ENCODE peak calls at places on chromosome 5, in ten cellular contexts. R is epithelial cell of esophagus; H is A549; V is neural crest cell; L is activated effector memory CD4-positive, alpha-beta T cell treated with Interleukin-2 at 50 U/mL for 16 hours; S is iris pigment epithelial cell; T is progenitor cell of endocrine pancreas; P is Ammon's horn; U is NCI-H2171 treated with DMSO at 0.1 percent for 48 hours; Y is tibial artery. Q is an unnamed sample.
A peak's percentile ranks its signal among the peaks of the same experiment; 100 is the strongest.

GRCh38 chr5:106292654-106293053 is 1378.1 kb downstream of the EFNA5 start:
- DNase-seq in R (peak; percentile 54), H (no peak), V (no peak), L (no peak), S (peak; percentile 72), T (no peak), P (no peak), U (no peak), Y (no peak), Q (no peak)

GRCh38 chr5:178077751-178078150 is 35.6 kb upstream of the N4BP3 start:
- DNase-seq in R (no peak), H (no peak), V (no peak), L (no peak), S (no peak), T (no peak), P (no peak), U (no peak), Y (no peak), Q (no peak)

GRCh38 chr5:14574124-14574523 is 7.5 kb upstream of the OTULINL start:
- DNase-seq in R (no peak), H (no peak), V (no peak), L (no peak), S (no peak), T (no peak), P (peak; percentile 59), U (no peak), Y (no peak), Q (no peak)

GRCh38 chr5:80054682-80055081 is 19.5 kb downstream of the THBS4 start:
- DNase-seq in R (peak; percentile 89), H (peak; percentile 5), V (no peak), L (no peak), S (peak; percentile 70), T (no peak), P (no peak), U (no peak), Y (no peak), Q (no peak)

GRCh38 chr5:164573397-164573796 is 1068.0 kb downstream of the MAT2B start:
- DNase-seq in R (no peak), H (no peak), V (no peak), L (no peak), S (no peak), T (no peak), P (no peak), U (no peak), Y (no peak), Q (no peak)

GRCh38 chr5:103283869-103284268 is 25.3 kb downstream of the MACIR start:
- DNase-seq in R (no peak), H (no peak), V (no peak), L (no peak), S (no peak), T (no peak), P (no peak), U (no peak), Y (no peak), Q (no peak)

GRCh38 chr5:148970228-148970627 is 92.6 kb downstream of the SH3TC2 start:
- DNase-seq in R (peak; percentile 41), H (no peak), V (no peak), L (no peak), S (no peak), T (no peak), P (peak; percentile 75), U (no peak), Y (peak; percentile 60), Q (no peak)

GRCh38 chr5:154296525-154297159 is 106.1 kb downstream of the GALNT10 start:
- DNase-seq in R (peak; percentile 91), H (peak; percentile 74), V (no peak), L (no peak), S (no peak), T (no peak), P (no peak), U (no peak), Y (no peak), Q (no peak)

GRCh38 chr5:18397393-18397792 is 763.1 kb downstream of the TAF11L14 start:
- DNase-seq in R (no peak), H (no peak), V (no peak), L (no peak), S (no peak), T (no peak), P (no peak), U (no peak), Y (no peak), Q (no peak)

GRCh38 chr5:78547171-78547570 is 101.4 kb downstream of the LHFPL2 start:
- DNase-seq in R (no peak), H (no peak), V (no peak), L (no peak), S (peak; percentile 56), T (no peak), P (no peak), U (no peak), Y (peak; percentile 42), Q (peak; percentile 23)

GRCh38 chr5:131579917-131580671 is 54.9 kb downstream of the RAPGEF6 start:
- DNase-seq in R (no peak), H (no peak), V (no peak), L (no peak), S (no peak), T (no peak), P (no peak), U (no peak), Y (no peak), Q (no peak)

GRCh38 chr5:95727764-95728191 is 3.4 kb upstream of the RHOBTB3 start:
- DNase-seq in R (peak; percentile 83), H (no peak), V (no peak), L (no peak), S (peak; percentile 50), T (no peak), P (no peak), U (no peak), Y (no peak), Q (no peak)

GRCh38 chr5:67095346-67095871 is 101.2 kb downstream of the CD180 start:
- DNase-seq in R (no peak), H (peak; percentile 50), V (no peak), L (no peak), S (peak; percentile 57), T (no peak), P (peak; percentile 79), U (no peak), Y (peak; percentile 92), Q (peak; percentile 54)

GRCh38 chr5:103587185-103587748 is 24.7 kb upstream of the NUDT12 start:
- DNase-seq in R (peak; percentile 22), H (peak; percentile 20), V (no peak), L (no peak), S (peak; percentile 41), T (no peak), P (peak; percentile 11), U (peak; percentile 29), Y (no peak), Q (peak; percentile 61)

GRCh38 chr5:41772071-41772470 is 98.2 kb downstream of the OXCT1 start:
- DNase-seq in R (no peak), H (no peak), V (no peak), L (no peak), S (peak; percentile 58), T (no peak), P (no peak), U (no peak), Y (no peak), Q (no peak)

GRCh38 chr5:168699002-168699401 is 119.8 kb upstream of the PANK3 start:
- DNase-seq in R (no peak), H (no peak), V (no peak), L (no peak), S (no peak), T (no peak), P (peak; percentile 9), U (no peak), Y (peak; percentile 32), Q (no peak)

GRCh38 chr5:38888023-38888422 is 42.2 kb downstream of the OSMR start:
- DNase-seq in R (no peak), H (no peak), V (no peak), L (no peak), S (no peak), T (no peak), P (no peak), U (no peak), Y (no peak), Q (no peak)

GRCh38 chr5:139708877-139709586 is 60.9 kb downstream of the CXXC5 start:
- DNase-seq in R (no peak), H (peak; percentile 54), V (peak; percentile 63), L (no peak), S (peak; percentile 56), T (no peak), P (peak; percentile 68), U (peak; percentile 79), Y (peak; percentile 60), Q (no peak)

GRCh38 chr5:75021229-75021628 is 31.1 kb downstream of the GCNT4 start:
- DNase-seq in R (no peak), H (no peak), V (no peak), L (no peak), S (no peak), T (no peak), P (no peak), U (peak; percentile 21), Y (no peak), Q (peak; percentile 57)

GRCh38 chr5:72107874-72108199 is 562 bp downstream of the MAP1B start:
- DNase-seq in R (no peak), H (peak; percentile 55), V (no peak), L (no peak), S (peak; percentile 51), T (no peak), P (no peak), U (no peak), Y (no peak), Q (no peak)

Q was measured in SK-MEL-5.